ENCODE peak calls at places on chromosomes 13 and 19, in ten cellular contexts. Z is cardiac muscle cell, Y is colonic mucosa, I is upper lobe of right lung, L is hepatocyte, T is epithelial cell of esophagus, W is sigmoid colon, A is OCI-LY7, G is adrenal gland, O is mucosa of descending colon. E is an unnamed sample.

GRCh38 chr13:46211116-46211515 is 612 bp upstream of the LRRC63 start:
- DNase-seq in L (peak), T (peak), O (no peak), Y (no peak), G (no peak), I (no peak), W (no peak), A (no peak), Z (peak), E (peak)

GRCh38 chr19:13981988-13982501 is 24.1 kb downstream of the RFX1 start:
- DNase-seq in Z (no peak), A (no peak), O (no peak), G (no peak), I (no peak), T (no peak), Y (no peak), W (no peak), L (no peak), E (no peak)

GRCh38 chr13:111491659-111492058 is 171.2 kb downstream of the TEX29 start:
- DNase-seq in W (peak), G (no peak), O (no peak), I (peak), T (no peak), A (no peak), Y (no peak), L (no peak), Z (no peak), E (no peak)

GRCh38 chr13:32212420-32212819 is 102.7 kb downstream of the ZAR1L start:
- DNase-seq in T (no peak), Z (peak), G (no peak), O (no peak), Y (no peak), W (no peak), L (no peak), A (no peak), I (no peak), E (no peak)

GRCh38 chr19:47241919-47242644 is 11.1 kb upstream of the BBC3 start:
- DNase-seq in T (no peak), Y (no peak), A (no peak), Z (no peak), L (no peak), I (no peak), W (no peak), O (no peak), G (no peak), E (peak)

GRCh38 chr13:33150146-33150545 is 133.9 kb downstream of the KL start:
- DNase-seq in A (no peak), Z (peak), I (no peak), G (no peak), T (peak), O (no peak), Y (no peak), L (no peak), W (no peak), E (no peak)

GRCh38 chr19:40150170-40150569 is 41.1 kb upstream of the MAP3K10 start:
- DNase-seq in Y (no peak), Z (peak), I (no peak), W (no peak), L (no peak), T (no peak), G (peak), O (no peak), A (no peak), E (no peak)

GRCh38 chr13:102145750-102146149 is 256.1 kb downstream of the FGF14 start:
- DNase-seq in Y (no peak), A (no peak), T (no peak), L (no peak), W (no peak), Z (no peak), G (no peak), O (no peak), I (no peak), E (no peak)

GRCh38 chr13:35630551-35631275 is 154.2 kb upstream of the MAB21L1 start:
- DNase-seq in Y (no peak), L (peak), O (no peak), G (no peak), I (no peak), Z (peak), T (peak), A (peak), W (no peak), E (no peak)

GRCh38 chr19:54156490-54156889 is 3.0 kb downstream of the LENG1 start:
- DNase-seq in Z (no peak), G (no peak), L (no peak), A (no peak), T (no peak), O (no peak), I (no peak), W (no peak), Y (no peak), E (no peak)

GRCh38 chr19:48090281-48090802 is 20.3 kb downstream of the PLA2G4C start:
- DNase-seq in Z (no peak), O (peak), A (no peak), W (no peak), L (no peak), G (no peak), I (no peak), Y (peak), T (no peak), E (no peak)

GRCh38 chr13:61648546-61648945 is 232.9 kb upstream of the PCDH20 start:
- DNase-seq in T (no peak), O (no peak), G (no peak), W (no peak), A (no peak), Y (no peak), Z (no peak), L (no peak), I (no peak), E (no peak)

DNA sequence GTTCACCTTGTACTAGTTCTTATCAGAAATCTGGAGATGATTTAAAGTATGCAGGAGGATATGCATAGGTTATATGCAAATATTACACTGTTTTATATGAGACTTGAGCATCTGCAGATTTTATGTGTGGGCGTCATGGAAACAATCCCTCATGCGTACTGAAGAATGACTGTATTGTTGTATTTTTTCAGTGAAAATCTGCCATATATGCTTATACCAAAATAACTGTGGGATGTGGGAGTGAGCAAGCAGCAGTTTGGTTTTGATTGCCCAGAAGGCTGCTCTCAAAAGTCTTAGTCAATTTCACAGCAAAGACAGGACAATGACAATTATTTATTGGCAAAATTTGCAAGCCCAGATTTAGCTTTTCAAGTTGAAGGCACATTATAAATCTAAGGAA is 238.9 kb upstream of the PCDH20 start:
- DNase-seq in W (no peak), O (no peak), L (no peak), Z (no peak), I (no peak), T (no peak), G (no peak), Y (no peak), A (no peak), E (no peak)
- TF ChIP-seq CTCF in W (no peak), O (no peak), L (no peak), Z (no peak), I (no peak), T (no peak), G (no peak), Y (no peak), A (no peak), E (no peak)

DNA sequence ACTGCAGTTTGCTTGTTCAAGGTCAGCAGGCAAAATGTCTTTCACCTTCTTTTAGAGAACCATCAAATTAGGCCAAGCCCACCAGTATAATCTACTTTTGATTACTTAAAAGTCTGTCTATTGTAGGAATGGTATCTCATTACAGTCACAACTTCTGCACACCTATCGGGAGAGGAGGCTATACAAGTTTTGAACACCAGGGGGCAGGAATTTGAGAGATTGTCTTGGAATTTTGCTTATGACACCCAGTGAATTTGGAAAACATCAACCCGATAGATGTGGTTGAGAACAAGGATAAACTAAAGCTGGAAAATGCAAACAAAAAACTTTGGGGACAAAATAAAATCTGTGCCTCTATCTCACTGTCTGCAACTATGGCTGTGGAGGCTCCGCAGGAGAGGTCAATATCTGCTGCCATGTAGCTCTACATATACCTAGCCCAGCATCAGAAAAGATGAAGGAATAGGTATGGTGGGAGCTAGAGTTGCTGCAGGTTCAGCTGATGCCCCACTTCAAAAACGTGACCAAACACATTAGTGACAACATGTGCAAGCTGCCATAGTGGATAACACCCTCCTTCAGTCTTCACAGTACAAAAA is 1299.2 kb upstream of the SPRY2 start:
- DNase-seq in G (no peak), T (peak), Z (no peak), O (no peak), I (no peak), L (peak), A (peak), W (no peak), Y (no peak), E (no peak)
- TF ChIP-seq CTCF in G (peak), T (peak), Z (no peak), O (no peak), I (peak), L (peak), A (peak), W (no peak), Y (no peak), E (no peak)

GRCh38 chr19:670609-671075 is 5.5 kb upstream of the FSTL3 start:
- DNase-seq in G (no peak), Y (no peak), I (no peak), O (no peak), L (no peak), Z (no peak), T (no peak), A (no peak), W (no peak), E (peak)
- TF ChIP-seq CTCF in G (no peak), Y (no peak), I (no peak), O (no peak), L (no peak), Z (peak), T (peak), A (no peak), W (no peak), E (no peak)

DNA sequence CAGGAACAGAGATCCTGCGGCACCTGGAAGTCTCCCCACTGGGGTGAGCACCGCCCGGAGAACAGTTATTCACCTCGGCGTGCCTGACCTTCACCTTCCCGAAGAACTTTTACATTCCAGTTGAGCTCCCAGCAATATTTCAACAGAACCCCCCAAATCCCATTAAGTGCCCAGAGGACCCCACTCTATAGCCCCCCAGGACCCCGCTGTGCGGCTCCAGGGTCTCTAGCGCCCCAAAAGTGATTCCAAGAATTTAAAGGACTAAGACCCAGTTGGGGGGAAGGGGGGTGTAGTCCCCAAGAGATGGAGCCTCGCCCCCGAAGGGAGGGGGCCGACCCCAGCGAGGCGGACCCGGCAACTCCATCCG is 480 bp downstream of the GPR108 start:
- DNase-seq in O (no peak), I (no peak), W (no peak), Y (no peak), L (no peak), Z (no peak), A (no peak), T (no peak), G (no peak), E (no peak)
- TF ChIP-seq CTCF in O (no peak), I (no peak), W (no peak), Y (no peak), L (no peak), Z (no peak), A (peak), T (no peak), G (no peak), E (no peak)

GRCh38 chr13:76886292-76887061 is at the start of gene KCTD12:
- DNase-seq in O (peak), I (peak), A (peak), Z (peak), L (peak), G (peak), Y (peak), W (peak), T (peak), E (peak)
- TF ChIP-seq CTCF in O (no peak), I (peak), A (peak), Z (peak), L (peak), G (peak), Y (no peak), W (no peak), T (no peak), E (no peak)

GRCh38 chr19:10828981-10829821 is 6.8 kb downstream of the TMED1 start:
- DNase-seq in L (no peak), W (no peak), T (no peak), O (no peak), G (peak), Y (no peak), I (no peak), A (peak), Z (no peak), E (peak)
- TF ChIP-seq CTCF in L (no peak), W (no peak), T (no peak), O (no peak), G (no peak), Y (no peak), I (no peak), A (peak), Z (no peak), E (peak)

DNA sequence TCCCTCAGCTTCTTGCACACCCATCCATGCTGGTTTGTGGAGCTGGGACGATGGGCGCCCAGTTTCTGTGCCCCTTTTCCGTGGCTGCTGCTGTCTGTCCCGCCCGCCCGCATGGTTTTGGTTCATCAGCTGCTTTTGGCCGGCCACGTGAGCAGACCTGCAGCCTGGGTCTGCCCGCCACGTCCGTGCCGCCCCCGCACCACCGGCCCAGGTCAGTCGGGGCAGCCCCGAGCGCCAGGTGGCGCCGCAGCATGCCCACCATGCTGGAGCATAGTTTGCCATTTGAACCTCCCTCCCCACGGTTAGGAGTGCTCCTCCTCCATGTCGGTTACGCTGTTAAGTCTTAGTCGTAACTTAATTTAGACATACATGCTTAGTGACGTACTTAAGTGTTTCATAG is 15.3 kb upstream of the RPS15 start:
- DNase-seq in O (no peak), G (no peak), I (no peak), L (no peak), W (no peak), Y (no peak), Z (no peak), T (no peak), A (no peak), E (no peak)
- TF ChIP-seq CTCF in O (no peak), G (no peak), I (no peak), L (no peak), W (no peak), Y (no peak), Z (no peak), T (no peak), A (peak), E (no peak)

GRCh38 chr13:44972956-44973581 is 16.2 kb downstream of the NUFIP1 start:
- DNase-seq in A (peak), O (no peak), W (no peak), I (no peak), Y (no peak), G (no peak), L (peak), T (peak), Z (peak), E (no peak)
- TF ChIP-seq CTCF in A (peak), O (no peak), W (peak), I (peak), Y (peak), G (peak), L (peak), T (peak), Z (peak), E (peak)

E was measured in activated CD8-positive, alpha-beta T cell treated with anti-CD3 and anti-CD28 coated beads for 36 hours.